ENCODE peak calls at places on chromosome 1, in ten cellular contexts. P is H7; X is CD4-positive, alpha-beta memory T cell; I is NCI-H774; K is activated T-cell treated with anti-CD3 and anti-CD28 coated beads, Interleukin-2, amount 50 U/mL, for 1 hour; S is fibroblast of pulmonary artery; R is substantia nigra; O is C1 segment of cervical spinal cord; V is activated CD8-positive, alpha-beta memory T cell treated with anti-CD3 and anti-CD28 coated beads, Interleukin-2, amount 50 U/mL, for 4 hours; H is upper lobe of right lung. M is an unnamed sample.

GRCh38 chr1:201917362-201918033 is 28.8 kb downstream of the SHISA4 start:
- DNase-seq in P (peak), X (no peak), I (no peak), K (no peak), S (peak), R (no peak), O (no peak), V (no peak), H (no peak), M (no peak)

GRCh38 chr1:44377925-44378784 is 23.1 kb upstream of the ERI3 start:
- DNase-seq in P (peak), X (peak), I (peak), K (peak), S (peak), R (peak), O (peak), V (peak), H (no peak), M (peak)

GRCh38 chr1:24020032-24020431 is 39.9 kb upstream of the SRSF10 start:
- DNase-seq in P (no peak), X (no peak), I (no peak), K (no peak), S (peak), R (no peak), O (no peak), V (no peak), H (no peak), M (no peak)

GRCh38 chr1:12407050-12407961 is 177.5 kb downstream of the VPS13D start:
- DNase-seq in P (peak), X (no peak), I (no peak), K (no peak), S (peak), R (no peak), O (no peak), V (no peak), H (no peak), M (no peak)

GRCh38 chr1:192167941-192168685 is 9.9 kb downstream of the RGS18 start:
- DNase-seq in P (no peak), X (no peak), I (no peak), K (no peak), S (peak), R (no peak), O (no peak), V (no peak), H (no peak), M (no peak)

GRCh38 chr1:36807262-36807661 is 227.1 kb downstream of the GRIK3 start:
- DNase-seq in P (no peak), X (no peak), I (no peak), K (no peak), S (no peak), R (no peak), O (no peak), V (no peak), H (no peak), M (no peak)

GRCh38 chr1:13805431-13805830 is 105.4 kb downstream of the PRDM2 start:
- DNase-seq in P (no peak), X (no peak), I (no peak), K (no peak), S (no peak), R (no peak), O (no peak), V (no peak), H (peak), M (no peak)

GRCh38 chr1:229117664-229118300 is 153.1 kb upstream of the RAB4A start:
- DNase-seq in P (no peak), X (no peak), I (no peak), K (no peak), S (peak), R (peak), O (peak), V (no peak), H (peak), M (no peak)

GRCh38 chr1:154405762-154406571 is 824 bp downstream of the IL6R start:
- DNase-seq in P (peak), X (peak), I (no peak), K (peak), S (peak), R (peak), O (peak), V (peak), H (peak), M (peak)

GRCh38 chr1:64266941-64267340 is 63.5 kb downstream of the UBE2U start:
- DNase-seq in P (no peak), X (no peak), I (no peak), K (no peak), S (no peak), R (no peak), O (no peak), V (no peak), H (no peak), M (no peak)

GRCh38 chr1:208851376-208851775 is 607.2 kb upstream of the PLXNA2 start:
- DNase-seq in P (no peak), X (no peak), I (no peak), K (no peak), S (no peak), R (no peak), O (no peak), V (no peak), H (no peak), M (no peak)

GRCh38 chr1:88302843-88303486 is 381.1 kb upstream of the PKN2 start:
- DNase-seq in P (no peak), X (no peak), I (no peak), K (no peak), S (peak), R (peak), O (no peak), V (no peak), H (no peak), M (no peak)

GRCh38 chr1:182484067-182484466 is 34.1 kb downstream of the RGSL1 start:
- DNase-seq in P (no peak), X (no peak), I (no peak), K (no peak), S (no peak), R (no peak), O (no peak), V (no peak), H (no peak), M (no peak)

GRCh38 chr1:208033236-208033635 is 122.3 kb upstream of the CD34 start:
- DNase-seq in P (no peak), X (no peak), I (no peak), K (no peak), S (no peak), R (no peak), O (no peak), V (no peak), H (no peak), M (no peak)

GRCh38 chr1:206081811-206082210 is 28.8 kb downstream of the RHEX start:
- DNase-seq in P (no peak), X (no peak), I (no peak), K (no peak), S (no peak), R (no peak), O (no peak), V (no peak), H (no peak), M (no peak)

GRCh38 chr1:198700396-198700795 is 61.6 kb downstream of the PTPRC start:
- DNase-seq in P (no peak), X (no peak), I (no peak), K (no peak), S (no peak), R (no peak), O (no peak), V (no peak), H (no peak), M (no peak)

GRCh38 chr1:92817986-92818764 is 13.7 kb upstream of the RPL5 start:
- DNase-seq in P (peak), X (peak), I (no peak), K (no peak), S (peak), R (no peak), O (no peak), V (peak), H (no peak), M (no peak)

GRCh38 chr1:106584663-106585062 is 471.8 kb upstream of the PRMT6 start:
- DNase-seq in P (no peak), X (no peak), I (no peak), K (no peak), S (no peak), R (no peak), O (no peak), V (no peak), H (no peak), M (no peak)

GRCh38 chr1:167517535-167518330 is 596 bp downstream of the CD247 start:
- DNase-seq in P (peak), X (peak), I (no peak), K (peak), S (no peak), R (no peak), O (no peak), V (peak), H (no peak), M (peak)

GRCh38 chr1:173988068-173988467 is 34.1 kb downstream of the RC3H1 start:
- DNase-seq in P (no peak), X (no peak), I (no peak), K (no peak), S (no peak), R (no peak), O (no peak), V (no peak), H (no peak), M (no peak)

GRCh38 chr1:37298769-37299168 is 175.6 kb upstream of the ZC3H12A start:
- DNase-seq in P (no peak), X (no peak), I (no peak), K (no peak), S (no peak), R (no peak), O (no peak), V (no peak), H (no peak), M (no peak)

GRCh38 chr1:66282343-66282852 is 251.6 kb upstream of the SGIP1 start:
- DNase-seq in P (no peak), X (peak), I (no peak), K (peak), S (peak), R (no peak), O (no peak), V (peak), H (no peak), M (peak)

GRCh38 chr1:67393737-67394136 is 36.5 kb downstream of the SERBP1 start:
- DNase-seq in P (no peak), X (no peak), I (no peak), K (no peak), S (no peak), R (no peak), O (no peak), V (no peak), H (no peak), M (no peak)

GRCh38 chr1:227924168-227924837 is 23.4 kb downstream of the WNT9A start:
- DNase-seq in P (peak), X (no peak), I (no peak), K (no peak), S (no peak), R (no peak), O (no peak), V (no peak), H (no peak), M (no peak)

GRCh38 chr1:26112407-26112775 is 767 bp downstream of the PDIK1L start:
- DNase-seq in P (no peak), X (no peak), I (no peak), K (no peak), S (no peak), R (no peak), O (no peak), V (no peak), H (no peak), M (no peak)

M was measured in activated effector memory CD4-positive, alpha-beta T cell treated with anti-CD3 and anti-CD28 coated beads, Interleukin-2, amount 50 U/mL, for 16 hours.